ENCODE peak calls at places on chromosomes 13 and 19, in six cellular contexts. M, J, W, I, U and L are unnamed samples.
A peak's percentile ranks its signal among the peaks of the same experiment; 100 is the strongest.

GRCh38 chr19:39078436-39079200 is 5.5 kb upstream of the ACP7 start:
- DNase-seq in J (no peak), M (peak; percentile 98), W (no peak), U (no peak), I (no peak), L (peak; percentile 94)

GRCh38 chr19:55132453-55133129 is 15.2 kb upstream of the PPP1R12C start:
- DNase-seq in W (no peak), M (no peak), U (no peak), J (no peak), I (peak; percentile 16), L (no peak)

GRCh38 chr19:38079926-38080380 is 144.1 kb downstream of the DPF1 start:
- DNase-seq in U (no peak), M (no peak), J (no peak), I (no peak), W (no peak), L (peak; percentile 92)

GRCh38 chr19:43467730-43468129 is 2.3 kb upstream of the LYPD3 start:
- DNase-seq in I (no peak), M (no peak), W (no peak), U (peak; percentile 30), J (no peak), L (no peak)

GRCh38 chr13:65054277-65054676 is 2175.9 kb downstream of the PCDH9 start:
- DNase-seq in U (no peak), J (no peak), I (no peak), M (no peak), W (no peak), L (no peak)

GRCh38 chr13:111347438-111347837 is 27.0 kb downstream of the TEX29 start:
- DNase-seq in W (no peak), I (no peak), U (no peak), M (no peak), J (no peak), L (no peak)

GRCh38 chr13:99506632-99507031 is 5.4 kb downstream of the TM9SF2 start:
- DNase-seq in M (no peak), W (no peak), J (no peak), I (peak; percentile 31), U (peak; percentile 89), L (no peak)

GRCh38 chr13:95607363-95607762 is 37.1 kb downstream of the DZIP1 start:
- DNase-seq in U (no peak), M (no peak), I (no peak), J (no peak), W (no peak), L (peak; percentile 9)

GRCh38 chr19:52993342-52994178 is 20.2 kb upstream of the ERVV-1 start:
- DNase-seq in U (peak; percentile 68), J (peak; percentile 80), I (peak; percentile 92), W (peak; percentile 90), M (peak; percentile 32), L (peak; percentile 13)

GRCh38 chr19:40411958-40412499 is 1.1 kb downstream of the PRX start:
- DNase-seq in J (no peak), U (no peak), M (no peak), W (no peak), I (peak; percentile 23), L (no peak)

GRCh38 chr13:112213467-112214245 is 146.7 kb downstream of the SOX1 start:
- DNase-seq in W (no peak), I (no peak), J (no peak), M (no peak), U (no peak), L (peak; percentile 20)

GRCh38 chr13:27728271-27728670 is 64.0 kb upstream of the GSX1 start:
- DNase-seq in W (peak; percentile 28), J (no peak), M (no peak), I (no peak), U (no peak), L (no peak)

GRCh38 chr19:58304748-58305064 is 471 bp upstream of the ERVK3-1 start:
- DNase-seq in J (no peak), M (no peak), W (no peak), I (no peak), U (no peak), L (no peak)

GRCh38 chr13:21074601-21075302 is 13.4 kb upstream of the LATS2 start:
- DNase-seq in I (peak; percentile 77), M (no peak), J (no peak), W (no peak), U (peak; percentile 82), L (no peak)

GRCh38 chr13:59332966-59333365 is 830.8 kb downstream of the DIAPH3 start:
- DNase-seq in U (no peak), J (no peak), W (no peak), I (no peak), M (no peak), L (no peak)

GRCh38 chr19:40718774-40719391 is 2.0 kb downstream of the ITPKC start:
- DNase-seq in I (peak; percentile 83), U (no peak), M (peak; percentile 59), J (peak; percentile 74), W (peak; percentile 57), L (peak; percentile 83)

GRCh38 chr19:11142528-11143171 is 12.9 kb downstream of the SPC24 start:
- DNase-seq in I (peak; percentile 97), J (peak; percentile 93), M (peak; percentile 79), U (no peak), W (peak; percentile 40), L (peak; percentile 91)

GRCh38 chr13:28048768-28049167 is 51.6 kb downstream of the FLT3 start:
- DNase-seq in U (no peak), J (no peak), M (no peak), I (no peak), W (no peak), L (no peak)

GRCh38 chr19:4258181-4258580 is 11.3 kb downstream of the YJU2 start:
- DNase-seq in J (no peak), M (no peak), I (no peak), U (no peak), W (no peak), L (no peak)

GRCh38 chr19:16057062-16057461 is 19.2 kb upstream of the TPM4 start:
- DNase-seq in U (no peak), M (no peak), I (no peak), J (no peak), W (no peak), L (no peak)

GRCh38 chr13:41645313-41645712 is 188.0 kb downstream of the RGCC start:
- DNase-seq in U (no peak), M (no peak), I (peak; percentile 53), J (no peak), W (no peak), L (no peak)